ENCODE peak calls at places on chromosomes 3 and 15, in eight cellular contexts. H is C1 segment of cervical spinal cord, E is upper lobe of right lung, L is NCI-H146, D is psoas muscle, T is NCI-H2171 treated with DMSO at 0.1 percent for 48 hours, M is activated T-cell treated with anti-CD3 and anti-CD28 coated beads for 48 hours, F is GDM1. P is an unnamed sample.

GRCh38 chr3:173865900-173866498 is 468.5 kb downstream of the NLGN1 start:
- DNase-seq in H (no peak), F (no peak), L (no peak), M (no peak), E (no peak), T (peak; percentile 12), D (no peak), P (no peak)

GRCh38 chr3:143897558-143898305 is 49.5 kb upstream of the SLC9A9 start:
- DNase-seq in L (peak; percentile 74), T (no peak), F (no peak), H (peak; percentile 8), M (no peak), D (no peak), E (no peak), P (no peak)

GRCh38 chr3:136919799-136920580 is 37.8 kb upstream of the IL20RB start:
- DNase-seq in T (no peak), D (no peak), M (no peak), L (no peak), E (no peak), H (no peak), F (no peak), P (no peak)

GRCh38 chr3:25441234-25441856 is 13.3 kb downstream of the RARB start:
- DNase-seq in T (no peak), D (peak; percentile 61), H (no peak), L (no peak), E (no peak), M (no peak), F (no peak), P (peak; percentile 6)

GRCh38 chr3:14439501-14440167 is 37.2 kb downstream of the SLC6A6 start:
- DNase-seq in T (peak; percentile 37), E (peak; percentile 88), M (no peak), D (peak; percentile 80), L (peak; percentile 95), H (no peak), F (peak; percentile 68), P (no peak)

GRCh38 chr3:129855454-129856419 is 37.8 kb downstream of the TMCC1 start:
- DNase-seq in F (no peak), L (no peak), T (no peak), E (no peak), M (no peak), D (no peak), H (no peak), P (no peak)

GRCh38 chr15:31485911-31486461 is 159.4 kb downstream of the KLF13 start:
- DNase-seq in H (no peak), F (no peak), T (no peak), M (no peak), L (no peak), D (no peak), E (peak; percentile 42), P (no peak)

GRCh38 chr3:46936733-46937250 is 39.8 kb downstream of the CCDC12 start:
- DNase-seq in D (peak; percentile 46), H (no peak), M (no peak), T (no peak), E (no peak), F (no peak), L (no peak), P (no peak)

GRCh38 chr3:127672429-127673190 is at the start of gene ABTB1:
- DNase-seq in H (peak; percentile 53), M (peak; percentile 86), E (peak; percentile 96), L (peak; percentile 94), F (peak; percentile 47), T (peak; percentile 81), D (peak; percentile 94), P (peak; percentile 87)

P was measured in stimulated activated naive CD8-positive, alpha-beta T cell treated with anti-CD3 and anti-CD28 coated beads, Interleukin-15, amount 100 ng/mL, for 72 hours.